ENCODE peak calls at places on chromosomes 3 and 15, in five cellular contexts. H, N, X, O and E are unnamed samples.

GRCh38 chr15:62392411-62392810 is 227.3 kb upstream of the C2CD4B start:
- DNase-seq in H (no peak), N (no peak), X (peak; percentile 75), O (no peak), E (no peak)

GRCh38 chr3:176595307-176595706 is 602.0 kb downstream of the TBL1XR1 start:
- DNase-seq in H (no peak), N (no peak), X (no peak), O (no peak), E (no peak)

GRCh38 chr3:159913712-159914414 is 74.8 kb upstream of the IL12A start:
- DNase-seq in H (no peak), N (no peak), X (no peak), O (no peak), E (no peak)

GRCh38 chr15:74385442-74386132 is 18.1 kb upstream of the CYP11A1 start:
- DNase-seq in H (no peak), N (no peak), X (no peak), O (no peak), E (no peak)

GRCh38 chr3:56468184-56469106 is at the start of gene ERC2:
- DNase-seq in H (no peak), N (peak; percentile 14), X (peak; percentile 34), O (no peak), E (no peak)

GRCh38 chr15:65328506-65329297 is 24.2 kb downstream of the RNU5B-1 start:
- DNase-seq in H (no peak), N (no peak), X (no peak), O (no peak), E (no peak)

GRCh38 chr15:66459818-66460615 is 37.5 kb downstream of the SNAPC5 start:
- DNase-seq in H (no peak), N (no peak), X (no peak), O (no peak), E (no peak)

GRCh38 chr15:59622289-59622688 is 10.7 kb downstream of the GCNT3 start:
- DNase-seq in H (peak; percentile 45), N (no peak), X (peak; percentile 79), O (no peak), E (no peak)

GRCh38 chr15:80090041-80090440 is 30.6 kb downstream of the ZFAND6 start:
- DNase-seq in H (no peak), N (no peak), X (no peak), O (no peak), E (no peak)

GRCh38 chr3:172447611-172448579 is at the start of gene GHSR:
- DNase-seq in H (no peak), N (no peak), X (no peak), O (no peak), E (no peak)

GRCh38 chr3:185630182-185630622 is 44.1 kb downstream of the SENP2 start:
- DNase-seq in H (no peak), N (peak; percentile 53), X (no peak), O (no peak), E (peak; percentile 55)

GRCh38 chr3:64687381-64687780 is 419 bp downstream of the ADAMTS9 start:
- DNase-seq in H (no peak), N (no peak), X (no peak), O (peak; percentile 69), E (no peak)

GRCh38 chr15:76187151-76187550 is 124.1 kb downstream of the ETFA start:
- DNase-seq in H (no peak), N (no peak), X (no peak), O (no peak), E (no peak)

GRCh38 chr15:98658831-98659699 is 10.7 kb downstream of the IGF1R start:
- DNase-seq in H (peak; percentile 39), N (peak; percentile 37), X (peak; percentile 66), O (no peak), E (no peak)

GRCh38 chr3:193943200-193943599 is 192.7 kb upstream of the HES1 start:
- DNase-seq in H (no peak), N (no peak), X (peak; percentile 5), O (no peak), E (no peak)

GRCh38 chr15:73325191-73325980 is 43.4 kb downstream of the HCN4 start:
- DNase-seq in H (no peak), N (no peak), X (no peak), O (peak; percentile 54), E (no peak)
- TF ChIP-seq CTCF in H (no peak), N (no peak), X (peak; percentile 31), O (no peak), E (no peak)

DNA sequence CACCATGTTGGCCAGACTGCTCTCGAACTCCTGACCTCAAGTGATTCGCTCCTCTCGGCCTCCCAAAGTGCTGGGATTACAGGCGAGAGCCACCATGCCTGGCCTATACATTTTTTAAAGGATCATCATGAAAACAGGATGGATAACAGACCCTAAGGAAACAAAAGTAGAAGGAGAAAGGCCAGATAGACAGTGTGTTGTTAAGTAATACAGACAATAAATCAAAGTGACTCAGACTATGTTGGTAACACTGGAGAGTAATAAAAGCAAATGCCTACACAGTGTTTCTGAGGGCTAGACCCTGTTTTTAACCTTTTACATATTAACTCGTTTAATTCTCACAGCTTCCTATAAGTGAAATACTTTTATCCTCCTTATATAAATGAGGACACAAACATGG is 133.8 kb upstream of the MCTP2 start:
- DNase-seq in H (no peak), N (no peak), X (no peak), O (no peak), E (no peak)
- H3K4me3 ChIP-seq in H (no peak overlapping the region), N (no peak overlapping the region), X (no peak overlapping the region), O (no peak overlapping the region), E (no peak overlapping the region)

GRCh38 chr15:49875392-49875791 is 243.6 kb downstream of the ATP8B4 start:
- DNase-seq in H (no peak), N (no peak), X (no peak), O (no peak), E (no peak)
- TF ChIP-seq CTCF in H (peak; percentile 12), N (no peak), X (no peak), O (no peak), E (no peak)

GRCh38 chr3:52313188-52313773 is 2.8 kb upstream of the DNAH1 start:
- DNase-seq in H (no peak), N (no peak), X (no peak), O (no peak), E (no peak)
- H3K4me3 ChIP-seq in H (no peak overlapping the region), N (no peak overlapping the region), X (no peak overlapping the region), O (no peak overlapping the region), E (no peak overlapping the region)

DNA sequence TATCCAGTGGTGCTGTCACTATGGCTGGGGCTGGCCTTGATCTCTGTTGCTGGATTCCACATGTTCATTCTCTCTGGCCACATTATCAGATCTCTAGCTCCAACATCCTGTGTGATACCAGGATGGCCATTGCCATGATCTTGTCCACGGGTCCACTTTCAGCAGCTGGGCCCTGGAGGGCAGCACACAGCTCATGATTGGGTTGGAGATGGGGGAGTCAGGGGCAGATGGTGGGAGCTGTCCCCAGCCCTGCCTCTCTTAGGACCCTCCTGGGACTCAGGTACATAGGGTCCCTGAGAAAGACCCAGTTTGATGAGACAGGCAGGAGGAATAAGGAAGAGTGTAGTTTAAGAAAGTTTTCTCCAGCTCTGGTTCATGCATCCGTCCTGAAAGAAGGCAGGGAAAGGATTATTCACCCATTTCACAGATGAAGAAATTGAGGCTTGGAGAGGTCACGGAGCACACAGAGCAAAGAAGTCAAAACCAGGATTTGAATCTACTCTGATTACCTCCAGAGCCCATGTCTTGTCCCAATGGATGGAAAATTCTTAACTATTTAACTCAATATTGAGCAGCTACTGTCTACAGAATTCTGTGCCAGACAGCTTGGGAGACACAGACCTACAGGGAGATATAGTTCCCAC is 100.5 kb downstream of the LINGO1 start:
- DNase-seq in H (no peak), N (no peak), X (no peak), O (peak; percentile 28), E (no peak)
- TF ChIP-seq CTCF in H (no peak), N (no peak), X (no peak), O (no peak), E (no peak)

DNA sequence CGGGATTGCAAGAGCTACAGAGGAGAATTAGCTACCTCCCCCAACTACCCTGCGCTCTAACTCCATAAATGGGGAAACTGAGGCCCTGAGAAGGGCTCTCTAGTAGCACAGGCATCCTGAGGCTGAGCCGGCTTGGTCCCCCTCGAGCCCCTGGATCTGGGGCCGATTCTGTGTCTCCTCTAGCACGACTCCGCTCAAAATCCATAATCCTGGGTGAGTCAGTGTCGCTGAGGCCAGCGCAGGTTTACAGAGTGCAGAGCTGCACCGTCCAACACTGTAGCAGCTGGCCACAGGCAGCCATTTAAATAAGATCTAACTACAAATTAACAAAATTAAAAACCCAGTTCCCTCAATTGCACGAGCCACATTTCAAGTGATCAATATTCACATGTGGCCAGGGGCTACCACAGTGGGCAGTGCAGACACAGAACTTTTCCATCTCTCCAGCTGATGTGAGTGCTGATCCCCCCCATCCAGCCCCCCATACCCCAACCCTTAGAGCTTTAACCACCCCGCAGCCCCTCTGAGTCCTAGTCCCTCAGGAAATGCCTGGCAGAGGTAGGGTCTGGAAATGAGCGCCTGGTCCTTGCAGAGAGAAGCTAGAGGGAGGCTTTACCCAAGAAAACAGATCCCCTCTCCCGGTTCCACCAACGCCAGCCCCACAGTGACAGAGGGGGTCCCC is 10.7 kb downstream of the GATA2 start:
- DNase-seq in H (no peak), N (no peak), X (no peak), O (no peak), E (no peak)
- H3K4me3 ChIP-seq in H (no peak overlapping the region), N (no peak overlapping the region), X (no peak overlapping the region), O (no peak overlapping the region), E (no peak overlapping the region)

GRCh38 chr3:109284071-109284470 is 32.2 kb downstream of the DPPA2 start:
- DNase-seq in H (no peak), N (no peak), X (no peak), O (no peak), E (no peak)
- TF ChIP-seq CTCF in H (no peak), N (no peak), X (no peak), O (no peak), E (no peak)